ENCODE peak calls at places on chromosomes 13 and 19, in ten cellular contexts. N is AG09309; E is foreskin fibroblast; S is CD4-positive, alpha-beta T cell; K is mammary epithelial cell; V is colonic mucosa; J is IMR-90; G is neural progenitor cell; Q is DND-41; R is upper lobe of left lung. U is an unnamed sample.

GRCh38 chr19:35975608-35976214 is 19.3 kb upstream of the SDHAF1 start:
- DNase-seq in N (no peak), E (peak), S (no peak), K (no peak), V (no peak), J (peak), G (peak), Q (peak), R (no peak), U (no peak)

GRCh38 chr19:28876604-28877123 is 336.3 kb downstream of the UQCRFS1 start:
- DNase-seq in N (peak), E (no peak), S (no peak), K (no peak), V (no peak), J (no peak), G (no peak), Q (no peak), R (no peak), U (no peak)

GRCh38 chr13:105159794-105160193 is 1375.7 kb downstream of the EFNB2 start:
- DNase-seq in N (no peak), E (no peak), S (no peak), K (no peak), V (no peak), J (no peak), G (no peak), Q (peak), R (no peak), U (no peak)

GRCh38 chr19:6126335-6126974 is 9.0 kb upstream of the ACSBG2 start:
- DNase-seq in N (no peak), E (peak), S (no peak), K (peak), V (no peak), J (peak), G (peak), Q (peak), R (no peak), U (peak)

GRCh38 chr13:49546559-49546958 is 38.8 kb downstream of the RCBTB1 start:
- DNase-seq in N (no peak), E (no peak), S (no peak), K (no peak), V (no peak), J (no peak), G (no peak), Q (no peak), R (no peak), U (no peak)

GRCh38 chr19:6357995-6358394 is 3.3 kb upstream of the CLPP start:
- DNase-seq in N (no peak), E (no peak), S (no peak), K (peak), V (no peak), J (no peak), G (no peak), Q (no peak), R (peak), U (no peak)

GRCh38 chr13:27040826-27041108 is 130.8 kb downstream of the USP12 start:
- DNase-seq in N (no peak), E (no peak), S (no peak), K (no peak), V (no peak), J (no peak), G (no peak), Q (no peak), R (no peak), U (no peak)

GRCh38 chr19:32624410-32624809 is 43.4 kb downstream of the PDCD5 start:
- DNase-seq in N (no peak), E (peak), S (no peak), K (no peak), V (no peak), J (no peak), G (no peak), Q (no peak), R (no peak), U (no peak)

GRCh38 chr19:38012944-38013343 is 105.9 kb downstream of the SIPA1L3 start:
- DNase-seq in N (no peak), E (no peak), S (no peak), K (no peak), V (no peak), J (no peak), G (no peak), Q (no peak), R (no peak), U (no peak)

GRCh38 chr13:29704648-29705047 is 109.2 kb upstream of the SLC7A1 start:
- DNase-seq in N (no peak), E (peak), S (no peak), K (no peak), V (no peak), J (no peak), G (no peak), Q (no peak), R (no peak), U (peak)

GRCh38 chr19:46497773-46498172 is 2.1 kb upstream of the PNMA8B start:
- DNase-seq in N (no peak), E (no peak), S (no peak), K (no peak), V (no peak), J (peak), G (no peak), Q (no peak), R (no peak), U (peak)

GRCh38 chr13:109918179-109918651 is 131.8 kb upstream of the IRS2 start:
- DNase-seq in N (no peak), E (peak), S (no peak), K (no peak), V (no peak), J (peak), G (peak), Q (no peak), R (no peak), U (no peak)

GRCh38 chr13:27783111-27783510 is 9.2 kb upstream of the GSX1 start:
- DNase-seq in N (no peak), E (no peak), S (no peak), K (no peak), V (no peak), J (peak), G (peak), Q (no peak), R (no peak), U (peak)

GRCh38 chr13:102825400-102825799 is 20.4 kb upstream of the ERCC5 start:
- DNase-seq in N (no peak), E (no peak), S (no peak), K (no peak), V (no peak), J (no peak), G (no peak), Q (no peak), R (no peak), U (no peak)

GRCh38 chr13:73334459-73334858 is 275.7 kb downstream of the KLF5 start:
- DNase-seq in N (peak), E (peak), S (no peak), K (peak), V (no peak), J (no peak), G (no peak), Q (no peak), R (no peak), U (peak)

GRCh38 chr13:31884556-31884955 is 145.2 kb downstream of the RXFP2 start:
- DNase-seq in N (no peak), E (no peak), S (no peak), K (no peak), V (no peak), J (no peak), G (no peak), Q (no peak), R (no peak), U (no peak)

GRCh38 chr13:93318538-93318937 is 91.9 kb downstream of the GPC6 start:
- DNase-seq in N (no peak), E (no peak), S (no peak), K (no peak), V (no peak), J (peak), G (no peak), Q (no peak), R (no peak), U (no peak)

GRCh38 chr13:29936051-29936813 is 85.8 kb upstream of the UBL3 start:
- DNase-seq in N (no peak), E (no peak), S (no peak), K (no peak), V (no peak), J (no peak), G (no peak), Q (no peak), R (no peak), U (no peak)

GRCh38 chr19:48961051-48961649 is 4.0 kb upstream of the FTL start:
- DNase-seq in N (no peak), E (peak), S (no peak), K (no peak), V (no peak), J (no peak), G (no peak), Q (no peak), R (peak), U (no peak)

GRCh38 chr13:97068146-97068545 is 73.9 kb upstream of the OXGR1 start:
- DNase-seq in N (no peak), E (no peak), S (no peak), K (no peak), V (no peak), J (peak), G (no peak), Q (no peak), R (no peak), U (no peak)

GRCh38 chr13:113584870-113585671 is 518 bp downstream of the TFDP1 start:
- DNase-seq in N (no peak), E (peak), S (no peak), K (peak), V (peak), J (no peak), G (peak), Q (peak), R (peak), U (no peak)

GRCh38 chr13:33723772-33724435 is 94.0 kb upstream of the RFC3 start:
- DNase-seq in N (peak), E (peak), S (peak), K (peak), V (peak), J (peak), G (peak), Q (peak), R (no peak), U (peak)

GRCh38 chr13:49563513-49563912 is 21.8 kb downstream of the RCBTB1 start:
- DNase-seq in N (peak), E (peak), S (no peak), K (peak), V (no peak), J (peak), G (no peak), Q (no peak), R (no peak), U (no peak)

GRCh38 chr19:19147344-19147743 is 9.1 kb upstream of the TMEM161A start:
- DNase-seq in N (no peak), E (no peak), S (no peak), K (no peak), V (no peak), J (no peak), G (no peak), Q (no peak), R (no peak), U (no peak)

GRCh38 chr19:52541608-52542007 is 14.1 kb downstream of the ZNF808 start:
- DNase-seq in N (no peak), E (no peak), S (no peak), K (no peak), V (no peak), J (no peak), G (no peak), Q (no peak), R (no peak), U (no peak)

GRCh38 chr19:36215276-36216171 is 618 bp downstream of the ZNF146 start:
- DNase-seq in N (peak), E (peak), S (no peak), K (peak), V (no peak), J (peak), G (peak), Q (peak), R (no peak), U (no peak)

GRCh38 chr13:48678316-48678715 is 24.6 kb downstream of the CYSLTR2 start:
- DNase-seq in N (no peak), E (no peak), S (no peak), K (no peak), V (no peak), J (no peak), G (peak), Q (no peak), R (no peak), U (no peak)

GRCh38 chr19:14167594-14168138 is 31.3 kb upstream of the ASF1B start:
- DNase-seq in N (no peak), E (no peak), S (no peak), K (no peak), V (no peak), J (no peak), G (no peak), Q (no peak), R (no peak), U (no peak)

GRCh38 chr13:113582841-113583631 is 1.5 kb upstream of the TFDP1 start:
- DNase-seq in N (no peak), E (no peak), S (no peak), K (no peak), V (peak), J (no peak), G (no peak), Q (peak), R (peak), U (no peak)

GRCh38 chr13:60150538-60150937 is 13.2 kb downstream of the DIAPH3 start:
- DNase-seq in N (no peak), E (no peak), S (no peak), K (no peak), V (no peak), J (no peak), G (no peak), Q (no peak), R (no peak), U (no peak)

GRCh38 chr19:39199025-39199424 is 2.3 kb downstream of the NCCRP1 start:
- DNase-seq in N (no peak), E (peak), S (no peak), K (no peak), V (no peak), J (peak), G (peak), Q (no peak), R (no peak), U (peak)

GRCh38 chr19:11209892-11210655 is 12.7 kb upstream of the KANK2 start:
- DNase-seq in N (no peak), E (peak), S (no peak), K (no peak), V (no peak), J (no peak), G (no peak), Q (no peak), R (no peak), U (no peak)

GRCh38 chr13:78147905-78148304 is 229.3 kb upstream of the EDNRB start:
- DNase-seq in N (peak), E (peak), S (no peak), K (peak), V (no peak), J (peak), G (no peak), Q (no peak), R (no peak), U (peak)

GRCh38 chr19:17751103-17751911 is at the start of gene FCHO1:
- DNase-seq in N (no peak), E (no peak), S (peak), K (no peak), V (peak), J (no peak), G (no peak), Q (peak), R (peak), U (no peak)

GRCh38 chr19:21151460-21151859 is 9.6 kb downstream of the ZNF431 start:
- DNase-seq in N (no peak), E (no peak), S (no peak), K (no peak), V (no peak), J (no peak), G (no peak), Q (no peak), R (no peak), U (no peak)

GRCh38 chr13:20891768-20892167 is 10.8 kb downstream of the XPO4 start:
- DNase-seq in N (no peak), E (no peak), S (no peak), K (no peak), V (no peak), J (no peak), G (no peak), Q (no peak), R (no peak), U (no peak)
- TF ChIP-seq CTCF in N (no peak), E (no peak), S (no peak), K (no peak), V (no peak), J (no peak), G (no peak), Q (no peak), R (no peak), U (no peak)

GRCh38 chr19:3783660-3784584 is 2.3 kb downstream of the MATK start:
- DNase-seq in N (no peak), E (no peak), S (no peak), K (no peak), V (no peak), J (no peak), G (peak), Q (no peak), R (peak), U (no peak)
- TF ChIP-seq CTCF in N (peak), E (no peak), S (peak), K (peak), V (peak), J (peak), G (peak), Q (peak), R (peak), U (peak)

GRCh38 chr13:38477676-38478075 is 128.0 kb downstream of the UFM1 start:
- DNase-seq in N (no peak), E (no peak), S (no peak), K (no peak), V (no peak), J (no peak), G (no peak), Q (no peak), R (no peak), U (no peak)

DNA sequence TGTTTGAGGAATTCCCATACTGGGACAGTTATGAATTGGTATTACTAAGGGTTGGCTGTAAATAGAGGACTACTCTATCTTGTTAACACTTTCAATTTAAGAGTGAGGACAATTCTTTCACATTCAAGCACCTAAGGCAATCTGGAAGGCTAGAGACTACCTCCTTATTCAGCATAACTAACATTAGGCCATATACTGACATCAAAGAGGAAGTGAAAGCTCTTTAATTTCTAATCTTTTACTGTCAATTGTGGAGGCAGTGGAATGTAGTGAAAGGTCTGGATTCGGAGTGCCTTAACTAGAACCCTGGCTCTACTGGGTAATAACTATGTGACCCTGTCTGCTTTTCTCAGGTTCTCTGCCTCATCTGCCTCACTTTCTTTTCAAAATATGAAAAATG is 134.0 kb downstream of the UFM1 start:
- DNase-seq in N (no peak), E (no peak), S (no peak), K (no peak), V (no peak), J (no peak), G (no peak), Q (no peak), R (no peak), U (no peak)
- TF ChIP-seq CTCF in N (no peak), E (no peak), S (no peak), K (no peak), V (no peak), J (no peak), G (no peak), Q (no peak), R (no peak), U (no peak)

DNA sequence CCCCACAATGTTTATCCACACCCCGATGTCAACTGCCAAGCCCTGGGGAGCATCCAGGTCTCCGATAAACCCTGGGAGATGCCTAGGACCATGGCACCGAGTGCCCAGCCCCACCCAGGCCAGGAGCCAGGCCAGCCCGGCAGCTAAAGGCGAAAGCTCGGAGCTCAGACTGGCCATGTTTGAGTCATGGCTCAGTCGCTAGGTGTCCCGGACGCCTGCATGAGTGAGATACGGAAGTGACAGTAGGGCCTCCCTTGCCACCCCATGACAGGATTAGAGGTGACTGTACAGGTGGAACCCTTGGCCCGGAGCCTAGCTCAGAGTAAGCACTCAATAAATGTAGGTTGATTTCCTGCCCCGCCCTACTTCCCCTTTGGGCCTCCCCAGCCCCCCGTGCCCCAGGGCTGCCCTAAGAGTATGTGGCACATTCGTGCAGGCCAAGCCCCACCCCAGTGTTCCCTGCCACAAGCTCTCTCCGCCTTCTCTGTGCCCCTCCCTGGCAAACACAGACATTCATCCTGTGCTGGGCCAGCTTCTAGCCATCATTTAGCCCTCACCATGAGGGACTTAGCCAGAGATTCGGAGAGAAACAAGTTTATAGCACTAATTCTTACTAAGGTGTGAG is 5.8 kb upstream of the TPM4 start:
- DNase-seq in N (no peak), E (peak), S (peak), K (peak), V (peak), J (no peak), G (no peak), Q (no peak), R (peak), U (no peak)
- TF ChIP-seq CTCF in N (no peak), E (no peak), S (peak), K (peak), V (no peak), J (no peak), G (no peak), Q (no peak), R (no peak), U (no peak)

DNA sequence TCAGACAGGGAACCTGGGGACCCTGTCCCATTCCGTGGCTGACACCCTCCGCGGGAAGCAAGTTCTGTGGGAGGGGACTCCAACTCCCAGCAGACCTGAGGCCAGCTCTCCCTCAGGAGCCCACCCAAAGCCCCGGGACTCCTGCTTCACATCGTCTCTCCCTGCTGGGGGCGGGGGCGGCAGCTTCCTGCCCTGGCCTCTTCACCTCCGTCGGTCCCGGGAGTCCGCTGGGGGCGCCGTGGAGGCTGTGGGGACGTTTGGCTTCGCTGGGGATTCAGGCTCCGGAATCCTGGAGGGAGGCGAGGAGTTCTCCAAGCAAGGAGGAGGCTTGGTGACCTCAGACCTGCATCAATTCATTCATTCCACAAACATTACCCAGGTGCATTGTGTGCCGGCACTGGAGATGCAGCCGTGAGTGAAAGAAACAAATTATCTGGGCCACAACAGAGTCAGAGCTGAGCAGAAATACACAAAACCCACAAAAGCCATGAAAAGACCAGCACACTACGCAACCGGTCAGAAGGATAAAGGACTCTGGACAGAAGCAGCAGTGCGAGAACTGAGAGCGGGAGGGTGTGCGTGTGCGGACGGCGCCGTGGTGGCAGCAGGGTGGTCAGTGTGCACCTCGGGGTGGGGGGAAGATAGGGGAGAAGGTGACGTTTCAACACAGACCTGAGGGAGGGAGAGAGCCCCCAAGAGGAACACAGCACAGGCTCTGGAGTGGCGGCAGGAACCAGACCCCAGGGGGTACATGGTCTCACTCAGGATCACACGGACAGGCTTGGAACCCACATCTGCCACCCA is 19.0 kb downstream of the EPS8L1 start:
- DNase-seq in N (no peak), E (no peak), S (no peak), K (no peak), V (no peak), J (no peak), G (peak), Q (no peak), R (peak), U (no peak)
- TF ChIP-seq CTCF in N (no peak), E (no peak), S (no peak), K (no peak), V (no peak), J (no peak), G (peak), Q (no peak), R (no peak), U (no peak)

GRCh38 chr19:42343344-42344110 is 18.1 kb downstream of the MEGF8 start:
- DNase-seq in N (no peak), E (no peak), S (no peak), K (no peak), V (no peak), J (no peak), G (peak), Q (no peak), R (peak), U (no peak)
- TF ChIP-seq CTCF in N (peak), E (no peak), S (no peak), K (no peak), V (no peak), J (peak), G (peak), Q (peak), R (no peak), U (peak)